ENCODE peak calls at places on chromosomes 11 and 22, in six cellular contexts. T is HepG2, C is GM12891, M is H1, S is GM12878, X is K562. J is an unnamed sample.

GRCh38 chr22:30837531-30837930 is 131.0 kb downstream of the MORC2 start:
- DNase-seq in M (no peak), T (no peak), S (no peak), C (no peak), X (no peak), J (no peak)

GRCh38 chr11:123438191-123438627 is 8.1 kb downstream of the GRAMD1B start:
- DNase-seq in M (no peak), C (no peak), X (no peak), T (no peak), S (no peak), J (no peak)

GRCh38 chr22:22927196-22927887 is 39.7 kb downstream of the IGLL5 start:
- DNase-seq in S (no peak), M (no peak), X (peak; percentile 61), C (no peak), T (no peak), J (no peak)

GRCh38 chr11:99814021-99814420 is 793.3 kb downstream of the CNTN5 start:
- DNase-seq in X (no peak), S (no peak), M (no peak), C (no peak), T (no peak), J (no peak)

GRCh38 chr22:27247691-27248434 is 553.7 kb downstream of the MN1 start:
- DNase-seq in X (no peak), C (no peak), S (no peak), T (no peak), M (no peak), J (no peak)

GRCh38 chr11:538431-539051 is 1.2 kb downstream of the LRRC56 start:
- DNase-seq in S (no peak), C (no peak), X (no peak), T (no peak), M (no peak), J (no peak)

GRCh38 chr11:125245299-125245698 is 80.7 kb downstream of the PKNOX2 start:
- DNase-seq in M (no peak), S (no peak), T (no peak), C (no peak), X (no peak), J (no peak)

GRCh38 chr22:23834830-23835772 is 3.7 kb downstream of the DERL3 start:
- DNase-seq in T (no peak), C (no peak), X (no peak), S (no peak), M (no peak), J (no peak)

GRCh38 chr11:31809543-31809856 is 1.6 kb downstream of the PAX6 start:
- DNase-seq in C (no peak), S (no peak), X (no peak), M (no peak), T (no peak), J (no peak)

GRCh38 chr11:124582565-124582964 is 12.8 kb downstream of the OR8A1 start:
- DNase-seq in C (no peak), S (no peak), X (no peak), T (no peak), M (no peak), J (no peak)

GRCh38 chr11:67052891-67053290 is 3.8 kb upstream of the RHOD start:
- DNase-seq in C (no peak), S (no peak), M (no peak), X (no peak), T (no peak), J (no peak)

GRCh38 chr11:77102246-77103210 is at the start of gene OMP:
- DNase-seq in C (no peak), T (no peak), M (no peak), X (no peak), S (no peak), J (no peak)

GRCh38 chr11:79336740-79337517 is 103.9 kb downstream of the TENM4 start:
- DNase-seq in X (no peak), M (no peak), T (no peak), S (no peak), C (no peak), J (no peak)

GRCh38 chr11:22343411-22344032 is 5.3 kb downstream of the SLC17A6 start:
- DNase-seq in T (no peak), X (no peak), C (no peak), M (no peak), S (no peak), J (no peak)

GRCh38 chr22:44097263-44098020 is 73.3 kb downstream of the PARVB start:
- DNase-seq in X (no peak), C (no peak), T (no peak), S (no peak), M (no peak), J (no peak)

GRCh38 chr11:110433393-110434333 is 3.9 kb downstream of the FDX1 start:
- DNase-seq in S (no peak), M (no peak), C (no peak), T (peak; percentile 6), X (peak; percentile 32), J (no peak)

GRCh38 chr11:33588056-33588455 is 112.6 kb downstream of the C11orf91 start:
- DNase-seq in T (no peak), X (no peak), M (no peak), S (no peak), C (no peak), J (no peak)

GRCh38 chr22:45952151-45952550 is 24.8 kb downstream of the WNT7B start:
- DNase-seq in T (no peak), M (no peak), S (no peak), C (no peak), X (no peak), J (no peak)
- TF ChIP-seq TAF1 in T (no peak), M (no peak), S (no peak), C (no peak), X (no peak), J (no peak)

GRCh38 chr11:121023848-121024751 is at the start of gene TBCEL:
- DNase-seq in X (peak; percentile 81), S (peak; percentile 54), T (peak; percentile 83), M (peak; percentile 66), C (peak; percentile 96), J (peak; percentile 95)
- TF ChIP-seq POLR2A in X (peak; percentile 57), S (peak; percentile 75), T (no peak), M (peak; percentile 13), C (no peak), J (peak; percentile 56)

GRCh38 chr22:17842386-17842785 is 68.1 kb upstream of the BID start:
- DNase-seq in T (no peak), C (peak; percentile 66), S (no peak), M (no peak), X (no peak), J (no peak)
- TF ChIP-seq TAF1 in T (no peak), C (no peak), S (no peak), M (no peak), X (no peak), J (no peak)

GRCh38 chr11:69674267-69674885 is 777 bp downstream of the LTO1 start:
- DNase-seq in S (no peak), X (no peak), C (no peak), T (no peak), M (no peak), J (no peak)

GRCh38 chr11:69671734-69672465 is 3.3 kb downstream of the LTO1 start:
- DNase-seq in S (no peak), T (no peak), M (no peak), C (no peak), X (no peak), J (no peak)

GRCh38 chr11:69677744-69678143 is 2.6 kb upstream of the LTO1 start:
- DNase-seq in T (no peak), M (no peak), S (no peak), X (no peak), C (no peak), J (no peak)

GRCh38 chr11:69670158-69670845 is 4.9 kb downstream of the LTO1 start:
- DNase-seq in C (peak; percentile 78), S (no peak), X (peak; percentile 81), M (no peak), T (peak; percentile 77), J (peak; percentile 79)

GRCh38 chr11:69674886-69675714 is at the start of gene LTO1:
- DNase-seq in T (peak; percentile 88), C (peak; percentile 97), M (peak; percentile 85), S (peak; percentile 57), X (peak; percentile 98), J (peak; percentile 96)
- TF ChIP-seq POLR2A in T (peak; percentile 68), C (peak; percentile 94), M (no peak), S (peak; percentile 98), X (peak; percentile 95), J (peak; percentile 96)

DNA sequence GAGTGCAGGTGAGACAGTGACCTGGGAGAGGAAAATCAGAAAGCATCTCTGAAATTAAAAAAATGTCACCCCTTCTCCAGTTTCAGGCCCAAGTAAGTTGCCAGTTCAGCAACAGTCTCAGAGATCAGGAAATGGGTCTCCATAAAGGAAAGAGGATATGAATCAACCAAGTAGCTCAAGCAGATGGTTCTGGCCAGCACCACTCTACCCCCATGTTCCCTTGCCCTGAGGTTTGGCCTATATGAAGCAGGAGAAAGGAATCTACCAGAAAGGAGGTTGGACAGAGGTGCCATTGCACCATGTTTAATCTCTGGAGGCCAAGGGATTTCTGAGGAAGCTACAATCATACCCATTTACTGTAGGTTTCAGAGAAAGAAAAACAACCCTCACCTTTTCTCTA is 7.7 kb downstream of the FZD4 start:
- DNase-seq in M (no peak), S (no peak), C (no peak), T (no peak), X (no peak), J (no peak)
- TF ChIP-seq TAF1 in M (no peak), S (no peak), C (no peak), T (no peak), X (no peak), J (no peak)

GRCh38 chr11:130002846-130003716 is 446 bp upstream of the PRDM10 start:
- DNase-seq in T (peak; percentile 95), S (peak; percentile 95), M (peak; percentile 85), C (peak; percentile 86), X (peak; percentile 97), J (peak; percentile 91)
- TF ChIP-seq POLR2A in T (peak; percentile 85), S (peak; percentile 90), M (no peak), C (peak; percentile 60), X (peak; percentile 76), J (peak; percentile 82)

GRCh38 chr11:24324211-24324610 is 172.6 kb upstream of the LUZP2 start:
- DNase-seq in M (no peak), T (no peak), C (no peak), X (no peak), S (no peak), J (no peak)
- TF ChIP-seq TAF1 in M (no peak), T (no peak), C (no peak), X (no peak), S (no peak), J (no peak)

GRCh38 chr11:102643941-102644340 is 18.8 kb upstream of the MMP20 start:
- DNase-seq in S (no peak), T (no peak), C (no peak), X (no peak), M (no peak), J (no peak)

GRCh38 chr11:102637731-102638130 is 12.6 kb upstream of the MMP20 start:
- DNase-seq in S (no peak), X (no peak), C (no peak), M (no peak), T (no peak), J (no peak)

GRCh38 chr11:102639656-102640055 is 14.5 kb upstream of the MMP20 start:
- DNase-seq in M (no peak), X (no peak), T (no peak), S (no peak), C (no peak), J (no peak)

GRCh38 chr11:102640946-102641345 is 15.8 kb upstream of the MMP20 start:
- DNase-seq in X (no peak), C (no peak), S (no peak), M (no peak), T (peak; percentile 73), J (no peak)
- TF ChIP-seq POLR2A in X (no peak), C (no peak), S (no peak), M (no peak), T (no peak), J (no peak)

GRCh38 chr22:21922370-21923162 is 30.1 kb downstream of the PPM1F start:
- DNase-seq in C (no peak), M (no peak), X (no peak), S (no peak), T (no peak), J (no peak)
- TF ChIP-seq TAF1 in C (no peak), M (no peak), X (no peak), S (no peak), T (no peak), J (no peak)